ENCODE peak calls at places on chromosomes 1 and 21, in ten cellular contexts. Y, B, H, N, K, M, R, I, C and L are unnamed samples.

GRCh38 chr21:38669186-38669585 is 136.5 kb upstream of the ETS2 start:
- DNase-seq in H (no peak), C (peak; percentile 59), B (peak; percentile 53), Y (no peak), N (no peak), R (peak; percentile 40), K (peak; percentile 35), I (no peak), M (peak; percentile 15), L (no peak)

GRCh38 chr1:221274373-221274772 is 395.1 kb downstream of the HLX start:
- DNase-seq in M (no peak), N (no peak), C (no peak), K (no peak), B (no peak), Y (no peak), H (no peak), I (no peak), R (peak; percentile 33), L (no peak)

GRCh38 chr1:153588482-153588881 is 22.8 kb upstream of the S100A2 start:
- DNase-seq in I (no peak), N (no peak), Y (no peak), K (no peak), H (no peak), M (no peak), C (no peak), B (no peak), R (no peak), L (no peak)

GRCh38 chr1:20551945-20552727 is at the start of gene FAM43B:
- DNase-seq in B (peak; percentile 10), I (peak; percentile 86), C (peak; percentile 56), N (peak; percentile 52), Y (no peak), M (no peak), H (peak; percentile 51), K (peak; percentile 16), R (peak; percentile 84), L (peak; percentile 68)

GRCh38 chr1:234975122-234975940 is 153.3 kb downstream of the TOMM20 start:
- DNase-seq in C (peak; percentile 96), H (no peak), M (no peak), R (no peak), N (no peak), B (peak; percentile 98), K (peak; percentile 98), Y (peak; percentile 40), I (no peak), L (no peak)

GRCh38 chr21:32929633-32930038 is 96.1 kb upstream of the OLIG2 start:
- DNase-seq in H (no peak), M (no peak), I (no peak), R (no peak), Y (no peak), N (no peak), K (no peak), B (no peak), C (no peak), L (no peak)

GRCh38 chr1:174266991-174267612 is 107.8 kb downstream of the RABGAP1L start:
- DNase-seq in Y (no peak), H (no peak), N (no peak), M (no peak), K (no peak), B (no peak), R (no peak), C (peak; percentile 36), I (no peak), L (no peak)

GRCh38 chr1:30416221-30416820 is 307.1 kb downstream of the MATN1 start:
- DNase-seq in K (no peak), M (no peak), H (no peak), N (no peak), Y (no peak), R (no peak), C (no peak), I (peak; percentile 8), B (no peak), L (no peak)

GRCh38 chr21:33441489-33442477 is 38.0 kb downstream of the TMEM50B start:
- DNase-seq in Y (no peak), H (peak; percentile 69), R (no peak), B (peak; percentile 82), C (peak; percentile 80), K (peak; percentile 98), I (peak; percentile 70), N (no peak), M (no peak), L (no peak)

GRCh38 chr1:41794031-41794430 is 124.7 kb downstream of the HIVEP3 start:
- DNase-seq in I (no peak), M (no peak), N (no peak), Y (no peak), K (no peak), H (no peak), R (no peak), B (no peak), C (no peak), L (no peak)

GRCh38 chr1:244957525-244957924 is 93.2 kb upstream of the HNRNPU start:
- DNase-seq in K (no peak), H (peak; percentile 18), C (no peak), Y (no peak), N (no peak), R (no peak), B (no peak), M (no peak), I (no peak), L (no peak)

GRCh38 chr1:98452162-98452561 is 209.4 kb upstream of the SNX7 start:
- DNase-seq in H (no peak), N (no peak), C (no peak), R (no peak), B (no peak), M (no peak), I (no peak), Y (no peak), K (no peak), L (no peak)

GRCh38 chr1:173453982-173454381 is 23.2 kb upstream of the PRDX6 start:
- DNase-seq in M (no peak), K (no peak), B (peak; percentile 47), Y (peak; percentile 48), H (no peak), N (no peak), C (peak; percentile 25), I (no peak), R (no peak), L (no peak)

GRCh38 chr1:18312961-18313360 is 167.8 kb upstream of the KLHDC7A start:
- DNase-seq in C (no peak), K (no peak), H (no peak), I (no peak), Y (no peak), B (no peak), N (no peak), M (no peak), R (no peak), L (no peak)

GRCh38 chr1:183804916-183805734 is at the start of gene RGL1:
- DNase-seq in R (peak; percentile 58), B (peak; percentile 82), H (no peak), M (peak; percentile 64), I (peak; percentile 73), N (peak; percentile 84), K (peak; percentile 47), Y (peak; percentile 36), C (peak; percentile 90), L (peak; percentile 58)

GRCh38 chr1:245605480-245606156 is 450.8 kb downstream of the KIF26B start:
- DNase-seq in N (no peak), Y (no peak), I (no peak), M (no peak), C (peak; percentile 93), H (no peak), B (peak; percentile 95), K (peak; percentile 78), R (no peak), L (no peak)

GRCh38 chr1:42927920-42928505 is 30.7 kb downstream of the SLC2A1 start:
- DNase-seq in I (no peak), K (no peak), R (no peak), N (no peak), C (no peak), H (no peak), Y (no peak), M (no peak), B (no peak), L (no peak)

GRCh38 chr1:196723325-196724185 is 51.1 kb upstream of the CFHR3 start:
- DNase-seq in N (no peak), I (no peak), H (peak; percentile 10), C (peak; percentile 53), Y (peak; percentile 35), B (peak; percentile 50), R (peak; percentile 72), M (peak; percentile 83), K (peak; percentile 41), L (no peak)

GRCh38 chr1:102772831-102773230 is 335.5 kb downstream of the COL11A1 start:
- DNase-seq in H (no peak), R (peak; percentile 23), M (no peak), N (no peak), Y (no peak), B (no peak), I (no peak), C (no peak), K (no peak), L (no peak)

GRCh38 chr1:41315867-41316266 is 45.4 kb upstream of the FOXO6 start:
- DNase-seq in H (no peak), I (no peak), K (no peak), R (no peak), C (no peak), M (no peak), N (no peak), B (no peak), Y (no peak), L (no peak)

GRCh38 chr21:39715804-39716397 is 29.1 kb upstream of the IGSF5 start:
- DNase-seq in I (peak; percentile 32), R (peak; percentile 54), B (peak; percentile 55), N (peak; percentile 26), M (peak; percentile 60), H (peak; percentile 36), Y (no peak), K (peak; percentile 55), C (peak; percentile 49), L (peak; percentile 7)

GRCh38 chr1:30807318-30808066 is 49.9 kb upstream of the LAPTM5 start:
- DNase-seq in N (no peak), R (no peak), B (peak; percentile 66), I (peak; percentile 42), M (no peak), Y (no peak), K (no peak), H (no peak), C (peak; percentile 85), L (no peak)

GRCh38 chr1:27292111-27292510 is 29.9 kb upstream of the TMEM222 start:
- DNase-seq in H (no peak), Y (no peak), M (no peak), C (no peak), I (no peak), R (no peak), B (no peak), K (no peak), N (no peak), L (no peak)

GRCh38 chr1:242524571-242525359 is at the start of gene PLD5:
- DNase-seq in N (peak; percentile 14), H (no peak), C (no peak), K (no peak), R (peak; percentile 74), Y (no peak), M (peak; percentile 36), B (no peak), I (no peak), L (no peak)

GRCh38 chr1:112700290-112701226 is 6.4 kb downstream of the RHOC start:
- DNase-seq in Y (peak; percentile 88), N (peak; percentile 95), C (peak; percentile 98), B (peak; percentile 96), I (peak; percentile 99), M (peak; percentile 91), H (no peak), R (peak; percentile 74), K (peak; percentile 97), L (peak; percentile 64)

GRCh38 chr1:31669433-31669785 is 24.7 kb upstream of the PEF1 start:
- DNase-seq in Y (no peak), K (no peak), N (no peak), I (no peak), M (no peak), C (no peak), B (no peak), R (no peak), H (no peak), L (no peak)

GRCh38 chr1:226531360-226532093 is 17.0 kb upstream of the STUM start:
- DNase-seq in N (no peak), K (no peak), M (no peak), B (no peak), H (no peak), C (no peak), R (no peak), Y (no peak), I (no peak), L (no peak)